ENCODE peak calls at places on chromosomes 16 and 17, in eight cellular contexts. One of them, this sample, is unnamed. For H3K27me3, the result is how much of the 10 kb centered on the place peaks cover.

GRCh38 chr17:7263071-7263800 is 958 bp upstream of the CLDN7 start:
- DNase-seq in HL-60: no peak
- DNase-seq in H1: no peak
- DNase-seq in thoracic aorta: no peak
- DNase-seq in colonic mucosa: peak
- DNase-seq in HCT116: peak
- DNase-seq in suprapubic skin: no peak
- DNase-seq in dorsolateral prefrontal cortex: no peak
- DNase-seq in this sample: peak

GRCh38 chr17:68199837-68200688 is 47.8 kb upstream of the AMZ2 start:
- DNase-seq in HL-60: no peak
- DNase-seq in H1: no peak
- DNase-seq in thoracic aorta: no peak
- DNase-seq in colonic mucosa: no peak
- DNase-seq in HCT116: no peak
- DNase-seq in suprapubic skin: peak
- DNase-seq in dorsolateral prefrontal cortex: no peak
- DNase-seq in this sample: no peak

GRCh38 chr16:73298562-73298961 is 250.6 kb upstream of the ZFHX3 start:
- DNase-seq in HL-60: no peak
- DNase-seq in H1: no peak
- DNase-seq in thoracic aorta: no peak
- DNase-seq in colonic mucosa: no peak
- DNase-seq in HCT116: no peak
- DNase-seq in suprapubic skin: no peak
- DNase-seq in dorsolateral prefrontal cortex: no peak
- DNase-seq in this sample: no peak

GRCh38 chr16:81581107-81581506 is 136.5 kb downstream of the CMIP start:
- DNase-seq in HL-60: no peak
- DNase-seq in H1: no peak
- DNase-seq in thoracic aorta: no peak
- DNase-seq in colonic mucosa: peak
- DNase-seq in HCT116: no peak
- DNase-seq in suprapubic skin: no peak
- DNase-seq in dorsolateral prefrontal cortex: no peak
- DNase-seq in this sample: peak

GRCh38 chr16:22093952-22094351 is 1.6 kb downstream of the VWA3A start:
- DNase-seq in HL-60: no peak
- DNase-seq in H1: no peak
- DNase-seq in thoracic aorta: no peak
- DNase-seq in colonic mucosa: no peak
- DNase-seq in HCT116: no peak
- DNase-seq in suprapubic skin: no peak
- DNase-seq in dorsolateral prefrontal cortex: no peak
- DNase-seq in this sample: no peak

GRCh38 chr16:89122322-89122831 is 28.7 kb downstream of the ACSF3 start:
- DNase-seq in HL-60: no peak
- DNase-seq in H1: no peak
- DNase-seq in thoracic aorta: no peak
- DNase-seq in colonic mucosa: peak
- DNase-seq in HCT116: no peak
- DNase-seq in suprapubic skin: no peak
- DNase-seq in dorsolateral prefrontal cortex: no peak
- DNase-seq in this sample: peak

GRCh38 chr16:85902366-85903155 is 3.6 kb downstream of the IRF8 start:
- DNase-seq in HL-60: no peak
- DNase-seq in H1: no peak
- DNase-seq in thoracic aorta: no peak
- DNase-seq in colonic mucosa: no peak
- DNase-seq in HCT116: no peak
- DNase-seq in suprapubic skin: no peak
- DNase-seq in dorsolateral prefrontal cortex: no peak
- DNase-seq in this sample: no peak

GRCh38 chr17:30950189-30950588 is 20.6 kb upstream of the RNF135 start:
- DNase-seq in HL-60: no peak
- DNase-seq in H1: no peak
- DNase-seq in thoracic aorta: no peak
- DNase-seq in colonic mucosa: no peak
- DNase-seq in HCT116: no peak
- DNase-seq in suprapubic skin: no peak
- DNase-seq in dorsolateral prefrontal cortex: no peak
- DNase-seq in this sample: no peak

GRCh38 chr17:59695943-59696681 is 11.1 kb downstream of the PTRH2 start:
- DNase-seq in HL-60: no peak
- DNase-seq in H1: no peak
- DNase-seq in thoracic aorta: no peak
- DNase-seq in colonic mucosa: no peak
- DNase-seq in HCT116: no peak
- DNase-seq in suprapubic skin: no peak
- DNase-seq in dorsolateral prefrontal cortex: no peak
- DNase-seq in this sample: no peak

GRCh38 chr17:74833501-74834361 is 26.0 kb downstream of the GRIN2C start:
- DNase-seq in HL-60: peak
- DNase-seq in H1: no peak
- DNase-seq in thoracic aorta: no peak
- DNase-seq in colonic mucosa: no peak
- DNase-seq in HCT116: no peak
- DNase-seq in suprapubic skin: no peak
- DNase-seq in dorsolateral prefrontal cortex: peak
- DNase-seq in this sample: peak

GRCh38 chr17:45225964-45226530 is 4.4 kb downstream of the FMNL1 start:
- DNase-seq in HL-60: peak
- DNase-seq in H1: no peak
- DNase-seq in thoracic aorta: peak
- DNase-seq in colonic mucosa: peak
- DNase-seq in HCT116: no peak
- DNase-seq in suprapubic skin: no peak
- DNase-seq in dorsolateral prefrontal cortex: peak
- DNase-seq in this sample: peak

GRCh38 chr16:10466861-10467260 is 81.0 kb downstream of the ATF7IP2 start:
- DNase-seq in HL-60: no peak
- DNase-seq in H1: no peak
- DNase-seq in thoracic aorta: no peak
- DNase-seq in colonic mucosa: no peak
- DNase-seq in HCT116: no peak
- DNase-seq in suprapubic skin: no peak
- DNase-seq in dorsolateral prefrontal cortex: no peak
- DNase-seq in this sample: no peak

GRCh38 chr17:40463122-40463550 is 19.9 kb downstream of the IGFBP4 start:
- DNase-seq in HL-60: no peak
- DNase-seq in H1: no peak
- DNase-seq in thoracic aorta: no peak
- DNase-seq in colonic mucosa: no peak
- DNase-seq in HCT116: no peak
- DNase-seq in suprapubic skin: no peak
- DNase-seq in dorsolateral prefrontal cortex: no peak
- DNase-seq in this sample: no peak

GRCh38 chr16:11025120-11025531 is 80.8 kb downstream of the CLEC16A start:
- DNase-seq in HL-60: no peak
- DNase-seq in H1: no peak
- DNase-seq in thoracic aorta: no peak
- DNase-seq in colonic mucosa: no peak
- DNase-seq in HCT116: no peak
- DNase-seq in suprapubic skin: no peak
- DNase-seq in dorsolateral prefrontal cortex: no peak
- DNase-seq in this sample: no peak

GRCh38 chr17:79188048-79188447 is 113.4 kb downstream of the ENGASE start:
- DNase-seq in HL-60: no peak
- DNase-seq in H1: peak
- DNase-seq in thoracic aorta: no peak
- DNase-seq in colonic mucosa: no peak
- DNase-seq in HCT116: peak
- DNase-seq in suprapubic skin: no peak
- DNase-seq in dorsolateral prefrontal cortex: peak
- DNase-seq in this sample: no peak

GRCh38 chr17:81909966-81910839 is 996 bp downstream of the PCYT2 start:
- DNase-seq in HL-60: no peak
- DNase-seq in H1: no peak
- DNase-seq in thoracic aorta: no peak
- DNase-seq in colonic mucosa: peak
- DNase-seq in HCT116: no peak
- DNase-seq in suprapubic skin: no peak
- DNase-seq in dorsolateral prefrontal cortex: no peak
- DNase-seq in this sample: no peak

GRCh38 chr16:67481561-67482259 is 753 bp upstream of the ATP6V0D1 start:
- DNase-seq in HL-60: peak
- DNase-seq in H1: no peak
- DNase-seq in thoracic aorta: no peak
- DNase-seq in colonic mucosa: peak
- DNase-seq in HCT116: no peak
- DNase-seq in suprapubic skin: peak
- DNase-seq in dorsolateral prefrontal cortex: no peak
- DNase-seq in this sample: no peak
- TF ChIP-seq CTCF in HL-60: no peak
- TF ChIP-seq CTCF in H1: no peak
- TF ChIP-seq CTCF in thoracic aorta: no peak
- TF ChIP-seq CTCF in colonic mucosa: no peak
- TF ChIP-seq CTCF in HCT116: no peak
- TF ChIP-seq CTCF in suprapubic skin: no peak
- TF ChIP-seq CTCF in dorsolateral prefrontal cortex: no peak
- TF ChIP-seq CTCF in this sample: no peak

DNA sequence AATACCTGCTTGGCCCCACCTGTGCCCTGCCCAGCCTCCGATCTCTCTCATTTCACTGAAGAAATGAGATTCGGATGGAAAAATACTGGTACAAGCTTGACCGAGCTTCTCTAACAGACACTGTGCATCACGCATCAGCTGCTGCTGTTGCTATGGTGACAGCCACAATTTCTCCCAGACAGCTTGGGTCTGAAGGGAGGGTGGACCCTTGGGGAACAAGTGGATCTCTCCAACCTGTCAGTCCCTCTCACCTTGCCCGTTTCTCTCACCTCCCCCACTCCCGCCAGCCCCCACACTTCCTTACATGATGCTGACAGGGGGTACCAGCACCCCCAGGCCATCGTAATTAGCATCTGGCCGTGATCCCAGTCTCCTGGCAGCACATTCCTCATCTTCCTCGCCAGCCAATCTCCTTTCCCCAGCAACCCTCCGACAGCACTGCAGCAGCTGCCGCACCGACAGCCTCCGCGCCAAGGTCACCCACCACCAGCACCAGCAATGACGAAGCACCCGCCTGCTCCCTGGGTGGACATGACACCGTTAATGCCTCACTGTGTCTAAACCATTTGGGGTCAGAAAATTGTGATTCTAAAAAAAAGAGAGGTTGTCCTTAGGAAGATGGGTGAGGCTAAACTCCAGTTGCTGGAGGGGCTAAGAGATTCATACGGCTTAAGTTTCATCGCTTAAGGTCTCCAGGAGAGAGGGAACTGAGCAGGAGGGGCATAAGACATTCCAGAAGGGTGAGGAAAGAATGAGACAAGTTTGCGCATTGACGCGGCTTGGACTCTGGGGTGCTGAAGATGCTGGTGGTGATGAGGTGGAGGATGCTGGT is 58.6 kb upstream of the TNRC6A start:
- DNase-seq in HL-60: no peak
- DNase-seq in H1: no peak
- DNase-seq in thoracic aorta: peak
- DNase-seq in colonic mucosa: peak
- DNase-seq in HCT116: no peak
- DNase-seq in suprapubic skin: peak
- DNase-seq in dorsolateral prefrontal cortex: peak
- DNase-seq in this sample: peak
- H3K4me3 ChIP-seq in HL-60: no peak
- H3K4me3 ChIP-seq in H1: peak
- H3K4me3 ChIP-seq in thoracic aorta: peak
- H3K4me3 ChIP-seq in colonic mucosa: no peak
- H3K4me3 ChIP-seq in HCT116: no peak
- H3K4me3 ChIP-seq in suprapubic skin: no peak
- H3K4me3 ChIP-seq in dorsolateral prefrontal cortex: peak
- H3K4me3 ChIP-seq in this sample: no peak

GRCh38 chr17:51356084-51356410 is 95.7 kb downstream of the UTP18 start:
- DNase-seq in HL-60: no peak
- DNase-seq in H1: no peak
- DNase-seq in thoracic aorta: no peak
- DNase-seq in colonic mucosa: no peak
- DNase-seq in HCT116: no peak
- DNase-seq in suprapubic skin: no peak
- DNase-seq in dorsolateral prefrontal cortex: no peak
- DNase-seq in this sample: no peak
- H3K27me3 ChIP-seq in HL-60: under half
- H3K27me3 ChIP-seq in H1: under half
- H3K27me3 ChIP-seq in thoracic aorta: under half
- H3K27me3 ChIP-seq in colonic mucosa: under half
- H3K27me3 ChIP-seq in HCT116: under half
- H3K27me3 ChIP-seq in suprapubic skin: under half
- H3K27me3 ChIP-seq in dorsolateral prefrontal cortex: under half
- H3K27me3 ChIP-seq in this sample: under half

GRCh38 chr17:76451480-76451879 is 1.5 kb downstream of the UBE2O start:
- DNase-seq in HL-60: no peak
- DNase-seq in H1: no peak
- DNase-seq in thoracic aorta: no peak
- DNase-seq in colonic mucosa: no peak
- DNase-seq in HCT116: no peak
- DNase-seq in suprapubic skin: no peak
- DNase-seq in dorsolateral prefrontal cortex: no peak
- DNase-seq in this sample: no peak

GRCh38 chr17:76452102-76452645 is 778 bp downstream of the UBE2O start:
- DNase-seq in HL-60: peak
- DNase-seq in H1: no peak
- DNase-seq in thoracic aorta: no peak
- DNase-seq in colonic mucosa: no peak
- DNase-seq in HCT116: no peak
- DNase-seq in suprapubic skin: no peak
- DNase-seq in dorsolateral prefrontal cortex: no peak
- DNase-seq in this sample: no peak

GRCh38 chr17:76453431-76453743 is 435 bp upstream of the UBE2O start:
- DNase-seq in HL-60: no peak
- DNase-seq in H1: no peak
- DNase-seq in thoracic aorta: no peak
- DNase-seq in colonic mucosa: no peak
- DNase-seq in HCT116: no peak
- DNase-seq in suprapubic skin: no peak
- DNase-seq in dorsolateral prefrontal cortex: no peak
- DNase-seq in this sample: no peak

GRCh38 chr17:76449126-76449525 is 3.8 kb downstream of the UBE2O start:
- DNase-seq in HL-60: no peak
- DNase-seq in H1: no peak
- DNase-seq in thoracic aorta: no peak
- DNase-seq in colonic mucosa: no peak
- DNase-seq in HCT116: no peak
- DNase-seq in suprapubic skin: no peak
- DNase-seq in dorsolateral prefrontal cortex: no peak
- DNase-seq in this sample: no peak

DNA sequence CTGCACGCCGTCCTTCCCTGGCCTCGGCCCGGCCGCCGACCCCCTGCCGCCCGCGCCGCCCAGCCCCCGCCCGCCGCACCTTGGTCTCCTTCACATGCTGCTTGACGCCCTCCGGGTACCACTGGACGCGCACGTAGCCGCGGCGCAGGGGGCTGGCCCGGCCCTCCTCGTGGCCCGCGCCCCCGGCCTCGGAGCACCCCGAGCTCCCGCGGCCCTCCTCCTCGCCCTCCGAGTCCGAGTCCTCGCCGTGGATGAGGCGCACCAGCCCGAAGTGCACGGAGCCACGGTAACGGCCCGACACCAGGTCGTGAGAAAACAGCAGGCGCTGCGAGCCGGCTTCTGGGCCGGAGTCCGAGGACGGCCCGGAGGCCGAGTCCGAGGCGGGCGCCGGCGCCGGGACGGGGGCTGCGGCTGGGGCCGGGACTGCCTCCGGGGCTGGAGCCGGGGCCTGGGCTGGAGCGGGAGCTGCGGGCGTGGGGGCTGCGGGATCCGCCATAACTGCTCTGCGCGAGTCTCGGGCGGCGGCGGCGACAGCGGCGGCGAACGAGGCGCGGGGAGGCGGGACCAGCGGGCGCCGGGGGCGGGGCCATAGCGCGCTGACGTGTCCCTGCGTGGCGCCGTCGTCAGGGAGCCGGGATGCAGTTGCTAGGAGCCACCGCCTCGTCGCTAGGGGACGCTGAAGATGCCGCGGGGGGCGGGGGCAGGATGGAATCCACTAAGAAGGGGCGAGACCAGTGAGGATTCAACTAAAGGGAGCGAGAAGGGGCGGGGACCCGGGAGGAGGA is at the start of gene UBE2O:
- DNase-seq in HL-60: peak
- DNase-seq in H1: peak
- DNase-seq in thoracic aorta: peak
- DNase-seq in colonic mucosa: peak
- DNase-seq in HCT116: peak
- DNase-seq in suprapubic skin: peak
- DNase-seq in dorsolateral prefrontal cortex: peak
- DNase-seq in this sample: peak
- TF ChIP-seq CTCF in HL-60: no peak
- TF ChIP-seq CTCF in H1: peak
- TF ChIP-seq CTCF in thoracic aorta: peak
- TF ChIP-seq CTCF in colonic mucosa: no peak
- TF ChIP-seq CTCF in HCT116: no peak
- TF ChIP-seq CTCF in suprapubic skin: peak
- TF ChIP-seq CTCF in dorsolateral prefrontal cortex: peak
- TF ChIP-seq CTCF in this sample: peak

This sample was measured in bronchial epithelial cell.